ENCODE peak calls at places on chromosomes 1 and 21, in six cellular contexts. G is colonic mucosa, B is GM23338, O is cardiac muscle cell, F is neuronal stem cell, H is fibroblast of lung. N is an unnamed sample.

GRCh38 chr1:89298461-89298860 is 25.8 kb upstream of the GBP5 start:
- DNase-seq in F (no peak), G (no peak), B (no peak), H (no peak), O (no peak), N (no peak)

GRCh38 chr1:229945795-229946194 is 121.2 kb upstream of the GALNT2 start:
- DNase-seq in O (no peak), H (no peak), F (no peak), G (no peak), B (no peak), N (no peak)

GRCh38 chr1:87816646-87817045 is 488.0 kb downstream of the LMO4 start:
- DNase-seq in H (no peak), G (no peak), B (no peak), F (no peak), O (no peak), N (peak; percentile 14)

GRCh38 chr1:33268927-33269610 is 12.8 kb downstream of the ZNF362 start:
- DNase-seq in O (no peak), G (no peak), F (no peak), H (no peak), B (no peak), N (no peak)

GRCh38 chr1:219324629-219325367 is 151.1 kb downstream of the LYPLAL1 start:
- DNase-seq in G (no peak), H (peak; percentile 94), F (no peak), B (no peak), O (peak; percentile 87), N (no peak)

GRCh38 chr1:29679316-29679715 is 443.0 kb downstream of the PTPRU start:
- DNase-seq in H (no peak), G (no peak), B (no peak), O (no peak), F (no peak), N (no peak)

GRCh38 chr1:151511636-151512215 is 539 bp downstream of the CGN start:
- DNase-seq in O (no peak), F (no peak), B (peak; percentile 74), G (peak; percentile 60), H (no peak), N (peak; percentile 25)

GRCh38 chr1:41611932-41612450 is 127.5 kb upstream of the EDN2 start:
- DNase-seq in G (no peak), F (no peak), H (no peak), O (no peak), B (no peak), N (no peak)

GRCh38 chr1:20496241-20496661 is 10.2 kb upstream of the CAMK2N1 start:
- DNase-seq in F (no peak), B (no peak), H (no peak), O (peak; percentile 29), G (no peak), N (no peak)

GRCh38 chr1:178798232-178798861 is 72.5 kb downstream of the ANGPTL1 start:
- DNase-seq in B (no peak), O (no peak), F (no peak), H (no peak), G (no peak), N (no peak)

GRCh38 chr1:69258842-69259241 is 308.9 kb upstream of the LRRC7 start:
- DNase-seq in H (no peak), F (no peak), G (no peak), O (no peak), B (no peak), N (no peak)

GRCh38 chr1:45820173-45820572 is 16.8 kb downstream of the MAST2 start:
- DNase-seq in B (no peak), H (no peak), F (no peak), O (peak; percentile 11), G (no peak), N (no peak)

DNA sequence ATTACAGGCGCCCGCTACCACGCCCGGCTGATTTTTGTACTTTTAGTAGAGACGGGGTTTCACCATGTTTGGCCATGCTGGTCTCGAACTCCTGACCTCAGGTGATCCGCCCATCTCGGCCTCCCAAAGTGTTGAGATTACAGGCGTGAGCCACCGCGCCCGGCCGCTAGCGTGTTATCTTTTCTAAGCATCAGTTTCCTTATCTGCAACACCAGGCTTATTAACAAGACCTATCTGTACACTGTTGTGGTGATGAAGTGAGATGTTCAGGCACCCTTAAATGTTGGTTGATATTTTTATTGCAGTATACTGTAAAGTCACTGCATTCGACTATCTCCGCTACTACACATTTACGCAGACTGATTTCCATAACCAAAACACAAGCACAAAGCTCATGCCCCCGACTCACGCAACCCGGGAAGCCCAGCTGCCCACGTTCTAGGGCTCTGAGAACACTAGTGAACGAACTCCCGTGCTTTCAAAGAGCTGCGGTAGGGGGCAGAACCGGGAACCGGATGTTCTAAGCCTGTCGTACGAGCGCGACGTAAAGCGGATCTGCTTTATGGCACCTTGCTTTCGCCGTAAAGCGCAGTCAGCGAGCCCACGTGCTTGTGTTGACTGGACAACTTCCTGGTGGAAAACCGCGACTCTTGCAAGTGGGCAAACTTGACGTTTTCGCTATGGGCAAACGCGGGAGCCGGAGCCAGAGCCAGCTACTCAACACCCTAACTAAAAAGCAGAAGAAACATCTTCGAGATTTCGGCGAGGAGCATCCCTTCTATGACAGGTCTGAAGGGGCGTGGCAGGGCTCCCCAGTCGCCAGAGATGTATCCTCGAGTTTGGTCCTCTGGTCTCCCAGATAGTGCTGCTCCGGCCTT is at the start of gene UTP25:
- DNase-seq in G (peak; percentile 96), O (peak; percentile 98), H (peak; percentile 98), B (peak; percentile 98), F (peak; percentile 87), N (peak; percentile 95)
- H3K4me1 ChIP-seq in G (peaks cover 10% of the 10 kb centered on the region), O (no peaks in the 10 kb centered on the region), H (peaks cover 10% of the 10 kb centered on the region), B (peaks cover 4% of the 10 kb centered on the region), F (no peaks in the 10 kb centered on the region), N (peaks cover 5% of the 10 kb centered on the region)

DNA sequence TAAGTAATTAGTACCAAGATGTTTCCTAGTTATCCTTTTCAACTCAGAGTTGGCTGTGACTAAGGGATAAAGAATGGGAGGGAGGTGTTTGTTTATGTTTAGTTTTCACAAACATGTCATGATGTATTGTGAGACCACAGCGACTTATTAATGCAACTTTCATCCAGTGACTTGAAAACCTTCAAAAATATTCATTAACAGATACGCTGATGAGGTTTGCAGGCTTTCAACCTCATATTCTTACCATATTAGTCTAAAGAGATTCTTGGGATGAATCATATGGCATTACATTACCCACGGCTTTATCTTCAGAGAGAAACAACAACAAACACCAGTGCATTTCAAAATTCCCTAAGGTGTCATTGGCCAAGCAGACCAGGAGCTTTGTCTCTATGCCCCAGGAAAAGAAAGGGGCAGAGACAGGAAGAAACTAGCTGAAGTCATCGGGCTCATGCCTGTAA is 36.4 kb downstream of the PALMD start:
- DNase-seq in O (peak; percentile 73), G (no peak), F (no peak), B (no peak), H (peak; percentile 64), N (no peak)
- H3K4me3 ChIP-seq in O (no peak overlapping the region), G (no peak overlapping the region), F (no peak overlapping the region), B (no peak overlapping the region), H (no peak overlapping the region), N (no peak overlapping the region)

GRCh38 chr21:44532165-44532564 is 7.8 kb downstream of the KRTAP10-1 start:
- DNase-seq in G (no peak), H (no peak), O (no peak), F (no peak), B (no peak), N (no peak)

GRCh38 chr21:44533121-44533890 is 6.7 kb downstream of the KRTAP10-1 start:
- DNase-seq in B (no peak), G (no peak), F (no peak), H (no peak), O (no peak), N (no peak)

GRCh38 chr21:44532712-44533111 is 7.3 kb downstream of the KRTAP10-1 start:
- DNase-seq in H (no peak), B (no peak), O (no peak), G (no peak), F (no peak), N (no peak)

GRCh38 chr21:44534688-44535087 is 5.3 kb downstream of the KRTAP10-1 start:
- DNase-seq in O (no peak), G (no peak), H (no peak), B (no peak), F (no peak), N (no peak)

GRCh38 chr21:44533891-44534627 is 5.9 kb downstream of the KRTAP10-1 start:
- DNase-seq in G (no peak), O (no peak), F (no peak), H (no peak), B (no peak), N (no peak)
- H3K27ac ChIP-seq in G (no peak overlapping the region), O (no peak overlapping the region), F (no peak overlapping the region), H (no peak overlapping the region), B (no peak overlapping the region), N (no peak overlapping the region)

GRCh38 chr1:30735668-30736498 is 12.5 kb upstream of the MATN1 start:
- DNase-seq in G (no peak), B (no peak), O (no peak), F (no peak), H (peak; percentile 54), N (no peak)
- H3K4me1 ChIP-seq in G (no peaks in the 10 kb centered on the region), B (peaks cover 6% of the 10 kb centered on the region), O (no peaks in the 10 kb centered on the region), F (peaks cover 8% of the 10 kb centered on the region), H (no peaks in the 10 kb centered on the region), N (no peaks in the 10 kb centered on the region)

GRCh38 chr1:223845810-223846667 is at the start of gene TP53BP2:
- DNase-seq in H (peak; percentile 91), O (peak; percentile 94), B (peak; percentile 91), G (peak; percentile 85), F (peak; percentile 91), N (peak; percentile 85)

GRCh38 chr1:223844962-223845809 is 561 bp downstream of the TP53BP2 start:
- DNase-seq in O (peak; percentile 76), H (peak; percentile 64), G (peak; percentile 57), F (peak; percentile 62), B (peak; percentile 41), N (no peak)

GRCh38 chr1:223842784-223843183 is 3.0 kb downstream of the TP53BP2 start:
- DNase-seq in G (no peak), B (no peak), F (no peak), O (no peak), H (no peak), N (no peak)

GRCh38 chr1:223843934-223844333 is 1.8 kb downstream of the TP53BP2 start:
- DNase-seq in O (no peak), F (no peak), H (no peak), G (no peak), B (no peak), N (no peak)

DNA sequence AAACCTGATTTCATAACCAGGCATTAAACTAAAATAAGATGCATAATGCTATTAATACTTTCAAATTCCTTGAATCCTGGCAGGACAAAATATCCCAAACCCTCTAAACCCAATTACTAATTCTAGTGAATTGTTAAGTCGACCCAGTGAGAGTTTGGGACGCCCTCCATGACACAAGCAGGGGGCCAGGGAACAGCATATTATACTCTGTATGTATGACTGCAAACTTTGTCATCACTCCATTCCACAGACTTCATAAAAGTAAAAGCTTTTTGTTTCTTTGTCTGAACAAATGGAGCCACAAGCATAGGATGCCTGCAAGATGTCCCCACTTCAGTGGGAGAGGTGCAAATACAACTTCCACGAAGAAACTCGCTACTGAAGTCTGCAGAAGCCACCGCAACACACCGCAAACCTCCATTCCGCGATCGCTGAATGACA is 1.2 kb downstream of the TP53BP2 start:
- DNase-seq in O (peak; percentile 16), F (no peak), H (no peak), B (no peak), G (no peak), N (no peak)
- H3K4me3 ChIP-seq in O (peak overlapping the region; percentile 98), F (peak overlapping the region; percentile 100), H (peak overlapping the region; percentile 90), B (peak overlapping the region; percentile 86), G (peak overlapping the region; percentile 66), N (peak overlapping the region; percentile 93)